ENCODE peak calls at places on chromosomes 7 and 10, in four cellular contexts. B is IMR-90, U is H1, V is mesenchymal stem cell. C is an unnamed sample.

GRCh38 chr10:45557275-45557905 is 115.2 kb downstream of the ZFAND4 start:
- DNase-seq in B (no peak), U (peak; percentile 19), V (no peak), C (no peak)

GRCh38 chr7:26688388-26688787 is 176.0 kb downstream of the SKAP2 start:
- DNase-seq in B (no peak), U (no peak), V (no peak), C (no peak)

GRCh38 chr7:69800495-69800894 is 202.2 kb downstream of the AUTS2 start:
- DNase-seq in B (no peak), U (peak; percentile 17), V (peak; percentile 4), C (no peak)

GRCh38 chr10:88886557-88886956 is 6.5 kb downstream of the STAMBPL1 start:
- DNase-seq in B (no peak), U (no peak), V (peak; percentile 23), C (no peak)

GRCh38 chr10:103820101-103821062 is 35.0 kb downstream of the SH3PXD2A start:
- DNase-seq in B (peak; percentile 60), U (no peak), V (no peak), C (no peak)

GRCh38 chr7:6227294-6227846 is 45.1 kb downstream of the CYTH3 start:
- DNase-seq in B (peak; percentile 51), U (no peak), V (no peak), C (no peak)

GRCh38 chr10:75395955-75396860 is 5.4 kb downstream of the ZNF503 start:
- DNase-seq in B (no peak), U (no peak), V (peak; percentile 76), C (peak; percentile 38)

GRCh38 chr7:127844165-127844564 is 187.1 kb downstream of the LRRC4 start:
- DNase-seq in B (no peak), U (no peak), V (no peak), C (no peak)

GRCh38 chr7:46633200-46633599 is 712.1 kb upstream of the IGFBP3 start:
- DNase-seq in B (no peak), U (no peak), V (no peak), C (no peak)

GRCh38 chr7:69934475-69934903 is 336.2 kb downstream of the AUTS2 start:
- DNase-seq in B (no peak), U (no peak), V (no peak), C (no peak)

GRCh38 chr10:95260909-95261552 is 29.8 kb downstream of the PDLIM1 start:
- DNase-seq in B (peak; percentile 62), U (no peak), V (peak; percentile 83), C (no peak)

GRCh38 chr10:116272497-116273221 is at the start of gene GFRA1:
- DNase-seq in B (peak; percentile 7), U (no peak), V (peak; percentile 51), C (peak; percentile 40)

GRCh38 chr10:30560326-30560725 is 69.2 kb downstream of the LYZL2 start:
- DNase-seq in B (no peak), U (no peak), V (no peak), C (no peak)

GRCh38 chr10:69445094-69445493 is 6.2 kb upstream of the TSPAN15 start:
- DNase-seq in B (no peak), U (no peak), V (peak; percentile 87), C (no peak)

GRCh38 chr7:32890010-32890552 is 1.5 kb downstream of the KBTBD2 start:
- DNase-seq in B (peak; percentile 52), U (no peak), V (peak; percentile 69), C (no peak)

GRCh38 chr7:33726582-33726981 is 178.8 kb upstream of the BMPER start:
- DNase-seq in B (no peak), U (no peak), V (no peak), C (peak; percentile 39)

GRCh38 chr7:144416341-144416740 is 12.8 kb upstream of the NOBOX start:
- DNase-seq in B (no peak), U (no peak), V (no peak), C (no peak)

GRCh38 chr10:78523453-78523852 is 489.8 kb downstream of the RPS24 start:
- DNase-seq in B (no peak), U (no peak), V (no peak), C (no peak)

GRCh38 chr7:3896366-3896765 is 595.3 kb downstream of the SDK1 start:
- DNase-seq in B (no peak), U (no peak), V (no peak), C (no peak)

GRCh38 chr10:26513101-26513500 is 75.0 kb downstream of the APBB1IP start:
- DNase-seq in B (no peak), U (no peak), V (no peak), C (no peak)

DNA sequence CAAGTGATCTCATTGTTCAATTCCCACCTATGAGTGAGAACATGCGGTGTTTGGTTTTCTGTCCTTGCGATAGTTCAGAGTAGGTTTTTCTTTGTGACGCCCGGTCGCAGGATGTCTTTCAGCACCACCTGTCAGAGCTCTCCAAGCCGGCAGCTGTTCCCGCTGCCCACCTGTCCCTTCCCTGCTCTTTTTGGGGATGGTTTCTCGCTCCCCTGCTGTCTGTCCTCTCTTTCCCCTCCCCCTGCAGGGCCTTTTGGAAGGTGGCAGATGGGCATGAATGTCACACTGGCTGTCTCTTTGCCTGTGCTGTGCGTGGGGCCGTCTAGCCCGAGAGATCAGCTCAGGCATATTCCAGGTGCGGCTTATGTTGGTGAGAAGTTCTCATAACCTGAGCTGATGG is 137.0 kb downstream of the GRK5 start:
- DNase-seq in B (no peak), U (no peak), V (no peak), C (no peak)
- H3K4me2 ChIP-seq in B (no peak overlapping the region), U (no peak overlapping the region), V (no peak overlapping the region), C (no peak overlapping the region)

DNA sequence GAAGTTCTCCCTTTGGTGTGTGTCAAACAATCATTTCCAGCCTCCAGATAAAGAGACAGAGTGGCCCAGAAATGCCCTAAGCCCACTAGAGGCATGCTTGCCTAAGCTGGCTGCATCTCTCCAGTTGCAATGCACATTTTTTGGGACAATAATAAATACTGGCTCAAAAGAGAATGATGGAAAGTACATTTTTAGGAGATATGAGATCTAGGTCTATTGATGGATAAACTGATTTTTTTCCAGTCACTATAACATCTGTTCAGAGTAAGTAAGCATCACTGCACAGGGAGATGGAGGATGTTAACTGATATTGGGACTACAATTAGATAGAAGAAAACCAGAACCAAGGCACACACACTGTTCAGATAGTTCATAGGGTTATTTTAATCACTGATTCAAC is 553.0 kb downstream of the GRM8 start:
- DNase-seq in B (no peak), U (no peak), V (no peak), C (no peak)
- H2BK15ac ChIP-seq in B (no peak overlapping the region), U (no peak overlapping the region), V (no peak overlapping the region), C (no peak overlapping the region)

DNA sequence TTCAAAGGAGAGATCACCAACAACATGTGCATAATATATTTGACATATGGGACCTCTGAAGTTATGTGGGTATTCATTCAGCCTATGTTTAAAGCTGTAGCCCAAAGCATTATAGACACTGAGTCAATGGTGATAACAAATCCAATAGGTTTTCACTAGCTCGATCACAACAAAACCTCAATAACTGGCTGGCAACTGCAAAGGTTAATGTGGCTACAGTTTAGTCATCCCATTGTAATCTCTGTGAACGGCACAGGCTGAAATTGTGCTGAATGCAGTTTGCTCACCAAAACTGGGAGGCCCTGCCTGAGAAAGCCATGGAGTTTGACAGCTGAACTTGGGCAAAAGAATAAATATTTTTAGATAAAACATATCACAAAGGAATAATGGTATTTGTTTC is 152.4 kb upstream of the ADO start:
- DNase-seq in B (peak; percentile 13), U (no peak), V (no peak), C (no peak)
- H3K9me3 ChIP-seq in B (no peaks in the 10 kb centered on the region), U (no peaks in the 10 kb centered on the region), V (no peaks in the 10 kb centered on the region), C (no peaks in the 10 kb centered on the region)

DNA sequence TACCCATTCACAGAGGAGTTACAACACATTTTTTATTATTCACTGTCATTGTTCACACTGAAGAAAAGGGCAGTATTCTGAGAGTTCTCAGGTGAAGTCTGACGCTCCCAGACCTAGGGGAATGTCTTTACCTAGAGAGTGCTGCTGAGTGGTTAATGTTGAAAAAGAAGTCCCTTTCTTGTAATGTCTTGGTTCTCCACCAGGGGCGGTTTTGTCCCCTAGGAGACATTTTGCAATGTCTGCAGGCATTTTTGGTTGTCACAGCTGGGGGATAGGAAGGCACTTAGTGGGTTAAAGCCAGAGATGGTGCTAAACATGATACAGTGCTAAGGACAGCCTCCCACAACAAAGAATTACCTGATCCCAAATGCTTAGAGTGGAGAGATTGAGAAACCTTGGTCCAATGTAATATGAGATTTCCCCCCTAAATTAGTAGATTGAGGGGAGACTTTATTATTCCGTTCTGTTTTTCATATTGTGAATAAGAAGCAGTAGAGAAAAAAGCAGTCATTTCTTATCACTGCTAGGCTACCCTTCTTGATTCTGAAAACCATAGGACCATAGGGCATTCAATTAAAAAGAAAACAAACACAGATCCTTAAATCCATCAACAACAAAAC is 13.1 kb downstream of the UMAD1 start:
- DNase-seq in B (no peak), U (no peak), V (peak; percentile 26), C (peak; percentile 18)
- H3K4me2 ChIP-seq in B (no peak overlapping the region), U (no peak overlapping the region), V (no peak overlapping the region), C (no peak overlapping the region)

DNA sequence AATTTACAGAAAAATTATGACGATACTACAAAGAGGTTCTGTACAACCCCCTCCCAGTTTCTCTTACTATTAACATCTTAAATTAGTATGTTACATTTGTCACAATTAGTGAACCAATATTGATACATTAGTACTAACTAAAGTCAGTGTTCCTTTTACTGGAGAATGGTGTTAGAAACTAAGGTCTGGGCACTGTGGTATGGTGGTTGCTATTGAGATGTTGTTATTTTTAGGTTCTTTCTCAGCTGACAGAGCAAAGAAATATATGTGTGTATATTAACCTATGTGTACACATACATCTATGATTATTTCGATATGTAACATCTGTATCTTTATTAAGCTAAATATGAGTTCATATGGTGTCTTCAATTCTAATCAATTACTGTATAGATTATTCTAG is 11.7 kb upstream of the CFTR start:
- DNase-seq in B (no peak), U (no peak), V (no peak), C (no peak)
- H2BK15ac ChIP-seq in B (no peak overlapping the region), U (no peak overlapping the region), V (no peak overlapping the region), C (no peak overlapping the region)

GRCh38 chr7:53101026-53101425 is 65.6 kb downstream of the POM121L12 start:
- DNase-seq in B (no peak), U (no peak), V (no peak), C (no peak)
- H3K9me3 ChIP-seq in B (peaks cover 5% of the 10 kb centered on the region), U (no peaks in the 10 kb centered on the region), V (peaks cover 7% of the 10 kb centered on the region), C (no peaks in the 10 kb centered on the region)

C was measured in neuronal stem cell.